ENCODE peak calls at places on chromosomes 12 and 14, in nine cellular contexts. M is stimulated activated CD4-positive, alpha-beta T cell treated with anti-CD3 and anti-CD28 coated beads, Interleukin-12 subunit alpha, Interleukin-12 subunit beta, amount 100 ng/mL, for 24 hours; Q is HCT116; F is NCI-H2081; P is GM12865; I is effector CD4-positive, alpha-beta T cell; S is occipital lobe; L is ureter; N is tibial artery. O is an unnamed sample.

GRCh38 chr12:49104822-49105221 is 5.8 kb downstream of the LMBR1L start:
- DNase-seq in M (no peak), Q (no peak), F (no peak), P (no peak), I (no peak), S (no peak), L (no peak), N (no peak), O (no peak)

GRCh38 chr12:92696240-92696639 is 6.5 kb upstream of the PLEKHG7 start:
- DNase-seq in M (no peak), Q (no peak), F (peak; percentile 32), P (no peak), I (no peak), S (no peak), L (no peak), N (peak; percentile 40), O (no peak)

GRCh38 chr12:24838531-24838950 is 110.4 kb downstream of the BCAT1 start:
- DNase-seq in M (peak; percentile 8), Q (no peak), F (no peak), P (peak; percentile 91), I (no peak), S (no peak), L (no peak), N (peak; percentile 76), O (peak; percentile 24)

GRCh38 chr14:87153391-87153790 is 839.6 kb downstream of the GALC start:
- DNase-seq in M (no peak), Q (no peak), F (no peak), P (no peak), I (no peak), S (no peak), L (no peak), N (no peak), O (no peak)

GRCh38 chr12:122841544-122842321 is 6.5 kb downstream of the HIP1R start:
- DNase-seq in M (no peak), Q (peak; percentile 22), F (no peak), P (no peak), I (no peak), S (no peak), L (no peak), N (no peak), O (no peak)

GRCh38 chr14:54687750-54688119 is 120.8 kb downstream of the SAMD4A start:
- DNase-seq in M (no peak), Q (no peak), F (no peak), P (no peak), I (no peak), S (no peak), L (no peak), N (no peak), O (no peak)

GRCh38 chr12:6821271-6821673 is 349 bp upstream of the GPR162 start:
- DNase-seq in M (peak; percentile 22), Q (no peak), F (peak; percentile 74), P (no peak), I (no peak), S (peak; percentile 85), L (no peak), N (peak; percentile 80), O (peak; percentile 27)

GRCh38 chr12:66776974-66777373 is 98.1 kb upstream of the GRIP1 start:
- DNase-seq in M (peak; percentile 8), Q (no peak), F (no peak), P (peak; percentile 79), I (no peak), S (no peak), L (no peak), N (no peak), O (no peak)

GRCh38 chr12:93003540-93004239 is 74.6 kb upstream of the EEA1 start:
- DNase-seq in M (no peak), Q (no peak), F (no peak), P (no peak), I (no peak), S (no peak), L (no peak), N (no peak), O (no peak)

GRCh38 chr14:106879241-106879640 is 1352.9 kb downstream of the TMEM121 start:
- DNase-seq in M (peak; percentile 57), Q (peak; percentile 10), F (no peak), P (peak; percentile 89), I (no peak), S (no peak), L (no peak), N (no peak), O (peak; percentile 12)

GRCh38 chr12:70648831-70649230 is 11.6 kb upstream of the PTPRB start:
- DNase-seq in M (no peak), Q (no peak), F (no peak), P (no peak), I (no peak), S (no peak), L (no peak), N (no peak), O (no peak)